ENCODE peak calls at places on chromosome 4, in eight cellular contexts. A, C, L, T, Q, O, Z and U are unnamed samples.

GRCh38 chr4:55075823-55076418 is 49.5 kb downstream of the KDR start:
- DNase-seq in A (peak; percentile 15), C (no peak), L (no peak), T (no peak), Q (peak; percentile 42), O (no peak), Z (no peak), U (no peak)

GRCh38 chr4:80091688-80092087 is 18.7 kb upstream of the ANTXR2 start:
- DNase-seq in A (no peak), C (no peak), L (no peak), T (no peak), Q (no peak), O (no peak), Z (no peak), U (no peak)

GRCh38 chr4:104906274-104906673 is 240.4 kb upstream of the TET2 start:
- DNase-seq in A (no peak), C (no peak), L (no peak), T (no peak), Q (no peak), O (no peak), Z (no peak), U (no peak)

GRCh38 chr4:2095236-2096072 is 36.3 kb downstream of the NAT8L start:
- DNase-seq in A (no peak), C (no peak), L (no peak), T (no peak), Q (no peak), O (peak; percentile 21), Z (no peak), U (no peak)

GRCh38 chr4:140839888-140840790 is 84.0 kb upstream of the TBC1D9 start:
- DNase-seq in A (peak; percentile 37), C (peak; percentile 10), L (peak; percentile 27), T (no peak), Q (no peak), O (no peak), Z (no peak), U (no peak)

GRCh38 chr4:138951764-138952163 is 63.8 kb upstream of the NOCT start:
- DNase-seq in A (no peak), C (no peak), L (no peak), T (no peak), Q (no peak), O (peak; percentile 93), Z (no peak), U (no peak)

GRCh38 chr4:165720411-165721082 is 152.5 kb upstream of the TLL1 start:
- DNase-seq in A (no peak), C (no peak), L (no peak), T (no peak), Q (peak; percentile 15), O (no peak), Z (no peak), U (no peak)

GRCh38 chr4:184331155-184331995 is 113.7 kb upstream of the ENPP6 start:
- DNase-seq in A (no peak), C (no peak), L (peak; percentile 96), T (no peak), Q (no peak), O (no peak), Z (no peak), U (no peak)

GRCh38 chr4:37892641-37893040 is 1.8 kb downstream of the TBC1D1 start:
- DNase-seq in A (no peak), C (no peak), L (no peak), T (no peak), Q (no peak), O (no peak), Z (no peak), U (peak; percentile 75)

GRCh38 chr4:185464184-185464583 is 7.3 kb downstream of the CCDC110 start:
- DNase-seq in A (no peak), C (no peak), L (no peak), T (no peak), Q (no peak), O (no peak), Z (no peak), U (no peak)

GRCh38 chr4:101156619-101157310 is 190.6 kb downstream of the PPP3CA start:
- DNase-seq in A (no peak), C (no peak), L (no peak), T (no peak), Q (no peak), O (no peak), Z (no peak), U (peak; percentile 49)

GRCh38 chr4:165464338-165464737 is 85.5 kb downstream of the CPE start:
- DNase-seq in A (no peak), C (no peak), L (no peak), T (no peak), Q (no peak), O (no peak), Z (no peak), U (no peak)

GRCh38 chr4:83189631-83190136 is 75.2 kb upstream of the PLAC8 start:
- DNase-seq in A (peak; percentile 46), C (no peak), L (no peak), T (no peak), Q (no peak), O (no peak), Z (no peak), U (no peak)

GRCh38 chr4:140061194-140061593 is 92.8 kb downstream of the MAML3 start:
- DNase-seq in A (no peak), C (no peak), L (no peak), T (no peak), Q (peak; percentile 51), O (no peak), Z (no peak), U (no peak)

GRCh38 chr4:11821774-11822430 is 393.2 kb upstream of the HS3ST1 start:
- DNase-seq in A (no peak), C (no peak), L (no peak), T (no peak), Q (peak; percentile 39), O (no peak), Z (no peak), U (no peak)

GRCh38 chr4:144948009-144948408 is 150.0 kb downstream of the ANAPC10 start:
- DNase-seq in A (peak; percentile 52), C (no peak), L (no peak), T (no peak), Q (peak; percentile 31), O (no peak), Z (no peak), U (no peak)

GRCh38 chr4:6751611-6752485 is 30.7 kb upstream of the KIAA0232 start:
- DNase-seq in A (no peak), C (no peak), L (no peak), T (no peak), Q (no peak), O (no peak), Z (no peak), U (no peak)

GRCh38 chr4:26127851-26128337 is 192.9 kb upstream of the RBPJ start:
- DNase-seq in A (no peak), C (no peak), L (peak; percentile 92), T (no peak), Q (no peak), O (peak; percentile 83), Z (peak; percentile 85), U (no peak)

GRCh38 chr4:48042979-48043461 is 26.4 kb downstream of the NIPAL1 start:
- DNase-seq in A (peak; percentile 18), C (no peak), L (no peak), T (no peak), Q (no peak), O (no peak), Z (no peak), U (peak; percentile 26)

GRCh38 chr4:165609653-165610052 is 230.8 kb downstream of the CPE start:
- DNase-seq in A (no peak), C (no peak), L (no peak), T (no peak), Q (no peak), O (no peak), Z (no peak), U (no peak)

GRCh38 chr4:19842471-19842870 is 409.2 kb upstream of the SLIT2 start:
- DNase-seq in A (no peak), C (no peak), L (no peak), T (no peak), Q (no peak), O (no peak), Z (no peak), U (no peak)

GRCh38 chr4:1523506-1523905 is 117.3 kb upstream of the NKX1-1 start:
- DNase-seq in A (no peak), C (no peak), L (no peak), T (no peak), Q (no peak), O (no peak), Z (no peak), U (no peak)

GRCh38 chr4:22480928-22481327 is 34.9 kb downstream of the ADGRA3 start:
- DNase-seq in A (no peak), C (no peak), L (no peak), T (no peak), Q (no peak), O (no peak), Z (no peak), U (no peak)
- TF ChIP-seq CTCF in A (no peak), C (no peak), L (no peak), T (no peak), Q (no peak), O (no peak), Z (no peak), U (no peak)

DNA sequence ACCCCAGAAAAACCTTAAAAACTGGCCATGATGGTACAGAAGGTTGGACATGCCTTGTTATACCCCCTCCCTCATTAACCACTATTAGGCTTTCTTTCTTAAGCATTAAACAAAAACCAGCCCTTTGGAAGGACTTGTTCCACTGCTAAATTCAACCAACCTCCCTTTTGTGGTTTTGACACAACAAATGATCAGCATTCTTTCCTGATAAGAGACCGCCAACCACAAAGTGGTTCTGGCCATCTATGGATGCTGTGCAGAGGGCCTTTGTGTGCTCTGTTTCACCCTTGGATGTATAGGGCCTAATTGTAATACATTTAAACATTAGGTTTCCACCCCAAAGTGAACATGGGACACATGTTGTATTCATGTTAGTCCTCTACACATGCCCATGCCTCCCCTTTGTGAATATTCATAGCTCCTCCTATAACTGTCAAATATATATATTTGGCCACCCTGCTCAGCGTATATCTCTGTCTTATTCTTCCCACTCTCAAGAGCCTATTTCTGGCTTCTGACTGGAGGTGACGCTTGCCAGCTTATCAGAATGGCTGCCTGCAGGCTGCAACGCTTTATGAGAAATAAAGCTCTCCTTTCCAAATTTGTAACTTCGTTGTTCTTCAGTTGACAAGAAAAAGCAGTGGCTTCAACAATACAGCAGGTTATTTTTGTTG is 126.6 kb downstream of the NPNT start:
- DNase-seq in A (no peak), C (no peak), L (no peak), T (no peak), Q (peak; percentile 85), O (no peak), Z (no peak), U (no peak)
- H3K4me3 ChIP-seq in A (no peak overlapping the region), C (no peak overlapping the region), L (no peak overlapping the region), T (no peak overlapping the region), Q (no peak overlapping the region), O (no peak overlapping the region), Z (no peak overlapping the region), U (no peak overlapping the region)

DNA sequence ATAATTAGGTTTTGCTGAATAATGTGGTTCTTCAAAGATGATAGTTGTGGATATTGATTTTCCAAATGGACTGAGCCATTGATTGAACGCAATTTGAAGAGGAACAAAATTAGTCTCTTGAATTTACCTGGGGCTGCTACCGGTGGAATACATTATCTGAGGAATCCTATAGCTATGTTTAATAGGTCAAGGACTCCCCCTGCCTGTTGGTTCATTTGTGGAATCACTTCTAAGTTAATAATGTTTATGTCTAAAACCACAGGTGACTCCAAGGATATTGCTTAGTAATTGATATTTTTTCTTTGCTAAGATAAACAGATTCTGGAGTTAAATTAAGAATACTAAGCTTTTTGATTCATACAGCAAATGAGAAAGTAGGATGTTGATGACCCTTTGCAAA is 576.0 kb upstream of the PABPC4L start:
- DNase-seq in A (peak; percentile 36), C (no peak), L (no peak), T (no peak), Q (peak; percentile 3), O (no peak), Z (no peak), U (no peak)
- TF ChIP-seq CTCF in A (peak; percentile 42), C (no peak), L (no peak), T (peak; percentile 29), Q (no peak), O (no peak), Z (no peak), U (no peak)

GRCh38 chr4:132445386-132445785 is 703.7 kb upstream of the PCDH10 start:
- DNase-seq in A (no peak), C (no peak), L (no peak), T (no peak), Q (no peak), O (no peak), Z (no peak), U (no peak)
- H3K4me3 ChIP-seq in A (no peak overlapping the region), C (no peak overlapping the region), L (no peak overlapping the region), T (no peak overlapping the region), Q (no peak overlapping the region), O (no peak overlapping the region), Z (no peak overlapping the region), U (no peak overlapping the region)